ENCODE peak calls at places on chromosomes 1 and 21, in ten cellular contexts. M is psoas muscle, O is HFF-Myc, L is astrocyte of the spinal cord, U is endodermal cell, B is esophagus muscularis mucosa, I is LNCaP clone FGC, G is cardiac muscle cell, J is GM12865, H is H7. N is an unnamed sample.

GRCh38 chr21:41947596-41948403 is 6.0 kb downstream of the C2CD2 start:
- DNase-seq in M (no peak), O (no peak), L (peak), U (no peak), B (no peak), I (no peak), G (no peak), J (no peak), H (no peak), N (no peak)

GRCh38 chr21:46111193-46111571 is 13.3 kb downstream of the COL6A2 start:
- DNase-seq in M (peak), O (no peak), L (no peak), U (peak), B (no peak), I (no peak), G (no peak), J (no peak), H (no peak), N (no peak)

GRCh38 chr1:58869638-58870297 is 85.9 kb upstream of the JUN start:
- DNase-seq in M (no peak), O (no peak), L (no peak), U (no peak), B (no peak), I (no peak), G (no peak), J (no peak), H (no peak), N (no peak)

GRCh38 chr1:71979947-71980346 is 302.4 kb downstream of the NEGR1 start:
- DNase-seq in M (no peak), O (no peak), L (no peak), U (no peak), B (no peak), I (no peak), G (no peak), J (no peak), H (no peak), N (no peak)

GRCh38 chr1:94634977-94635416 is 93.4 kb upstream of the F3 start:
- DNase-seq in M (no peak), O (no peak), L (no peak), U (no peak), B (no peak), I (no peak), G (no peak), J (no peak), H (no peak), N (no peak)

GRCh38 chr1:207920481-207921050 is 9.6 kb upstream of the CD34 start:
- DNase-seq in M (no peak), O (peak), L (no peak), U (no peak), B (peak), I (no peak), G (no peak), J (no peak), H (no peak), N (no peak)

GRCh38 chr21:46368533-46369285 is 44.8 kb downstream of the PCNT start:
- DNase-seq in M (no peak), O (no peak), L (no peak), U (no peak), B (no peak), I (no peak), G (no peak), J (peak), H (no peak), N (no peak)

GRCh38 chr1:83017701-83018100 is 981.2 kb downstream of the TTLL7 start:
- DNase-seq in M (no peak), O (no peak), L (no peak), U (no peak), B (no peak), I (no peak), G (peak), J (no peak), H (no peak), N (no peak)

GRCh38 chr1:214002472-214002871 is 14.7 kb downstream of the PROX1 start:
- DNase-seq in M (no peak), O (peak), L (peak), U (no peak), B (peak), I (no peak), G (no peak), J (no peak), H (no peak), N (no peak)

GRCh38 chr1:19414490-19414889 is 70.8 kb downstream of the CAPZB start:
- DNase-seq in M (no peak), O (no peak), L (peak), U (no peak), B (no peak), I (no peak), G (no peak), J (no peak), H (no peak), N (no peak)

GRCh38 chr1:43177691-43178090 is 5.6 kb downstream of the CFAP57 start:
- DNase-seq in M (no peak), O (no peak), L (no peak), U (no peak), B (no peak), I (no peak), G (no peak), J (no peak), H (no peak), N (no peak)

GRCh38 chr1:197917813-197918646 is 858 bp downstream of the LHX9 start:
- DNase-seq in M (no peak), O (no peak), L (no peak), U (peak), B (no peak), I (no peak), G (no peak), J (no peak), H (peak), N (no peak)

GRCh38 chr1:151616505-151616849 is 4.6 kb downstream of the SNX27 start:
- DNase-seq in M (no peak), O (no peak), L (no peak), U (no peak), B (no peak), I (no peak), G (no peak), J (no peak), H (no peak), N (no peak)

GRCh38 chr1:113286156-113286555 is 104.2 kb upstream of the MAGI3 start:
- DNase-seq in M (no peak), O (no peak), L (no peak), U (no peak), B (no peak), I (no peak), G (no peak), J (no peak), H (no peak), N (no peak)

GRCh38 chr1:38225745-38226144 is 179.2 kb upstream of the POU3F1 start:
- DNase-seq in M (no peak), O (no peak), L (no peak), U (no peak), B (no peak), I (no peak), G (no peak), J (no peak), H (no peak), N (no peak)

GRCh38 chr1:15371610-15372539 is 37.8 kb upstream of the EFHD2 start:
- DNase-seq in M (no peak), O (no peak), L (no peak), U (peak), B (no peak), I (no peak), G (no peak), J (no peak), H (no peak), N (no peak)

GRCh38 chr21:39020751-39021474 is 162.3 kb downstream of the PSMG1 start:
- DNase-seq in M (no peak), O (no peak), L (no peak), U (peak), B (no peak), I (no peak), G (no peak), J (no peak), H (no peak), N (peak)

GRCh38 chr1:186974774-186975181 is 146.0 kb downstream of the PLA2G4A start:
- DNase-seq in M (no peak), O (peak), L (peak), U (no peak), B (no peak), I (no peak), G (no peak), J (no peak), H (no peak), N (no peak)

GRCh38 chr1:18294437-18295176 is 186.1 kb upstream of the KLHDC7A start:
- DNase-seq in M (no peak), O (no peak), L (no peak), U (peak), B (no peak), I (no peak), G (no peak), J (no peak), H (peak), N (no peak)

GRCh38 chr1:243311809-243312208 is 56.0 kb downstream of the SDCCAG8 start:
- DNase-seq in M (no peak), O (no peak), L (no peak), U (no peak), B (no peak), I (no peak), G (no peak), J (no peak), H (no peak), N (no peak)

GRCh38 chr1:109989656-109990653 is 5.4 kb downstream of the AHCYL1 start:
- DNase-seq in M (no peak), O (no peak), L (no peak), U (no peak), B (no peak), I (no peak), G (no peak), J (no peak), H (no peak), N (no peak)

GRCh38 chr21:44932366-44933181 is 7.3 kb upstream of the SLX9 start:
- DNase-seq in M (peak), O (no peak), L (no peak), U (peak), B (no peak), I (no peak), G (peak), J (peak), H (peak), N (no peak)

GRCh38 chr1:81800741-81801031 is at the start of gene ADGRL2:
- DNase-seq in M (no peak), O (no peak), L (no peak), U (peak), B (no peak), I (no peak), G (no peak), J (no peak), H (peak), N (no peak)

GRCh38 chr1:44660176-44660575 is 14.1 kb downstream of the TMEM53 start:
- DNase-seq in M (peak), O (no peak), L (peak), U (no peak), B (no peak), I (peak), G (no peak), J (no peak), H (peak), N (peak)

GRCh38 chr1:68384321-68384813 is 65.4 kb downstream of the RPE65 start:
- DNase-seq in M (no peak), O (peak), L (peak), U (no peak), B (no peak), I (no peak), G (no peak), J (no peak), H (no peak), N (peak)

GRCh38 chr21:43694437-43695079 is 24.4 kb upstream of the PDXK start:
- DNase-seq in M (no peak), O (no peak), L (no peak), U (no peak), B (no peak), I (no peak), G (no peak), J (no peak), H (no peak), N (no peak)

GRCh38 chr1:2300851-2301606 is 72.9 kb downstream of the SKI start:
- DNase-seq in M (peak), O (no peak), L (no peak), U (no peak), B (peak), I (no peak), G (no peak), J (peak), H (no peak), N (no peak)

GRCh38 chr1:164417016-164417704 is 141.8 kb upstream of the PBX1 start:
- DNase-seq in M (no peak), O (no peak), L (no peak), U (no peak), B (no peak), I (no peak), G (peak), J (no peak), H (no peak), N (no peak)

GRCh38 chr1:240027059-240027462 is 64.6 kb upstream of the FMN2 start:
- DNase-seq in M (no peak), O (no peak), L (peak), U (peak), B (no peak), I (no peak), G (peak), J (peak), H (peak), N (no peak)

DNA sequence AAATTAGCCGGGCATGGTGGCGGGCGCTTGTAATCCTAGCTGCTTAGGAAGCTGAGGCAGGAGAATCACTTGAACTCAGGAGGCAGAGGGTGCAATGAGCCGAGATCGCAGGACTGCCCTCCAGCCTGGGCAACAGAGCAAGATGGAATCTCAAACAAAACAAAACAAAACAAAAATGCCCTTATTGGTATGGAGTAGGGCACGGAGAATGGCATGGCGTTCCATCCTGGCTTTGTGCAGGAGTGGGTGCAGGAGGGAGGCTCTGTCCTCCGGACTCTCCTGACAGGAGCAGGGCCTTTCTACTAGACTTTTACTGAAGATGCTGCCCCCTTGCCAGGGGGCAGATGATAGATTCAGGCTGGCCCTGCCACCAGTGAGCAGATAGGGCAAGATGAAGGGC is 1.0 kb downstream of the TMEM61 start:
- DNase-seq in M (no peak), O (no peak), L (no peak), U (no peak), B (no peak), I (no peak), G (no peak), J (no peak), H (no peak), N (no peak)
- H3K4me3 ChIP-seq in M (no peak), O (no peak), L (no peak), U (no peak), B (no peak), I (no peak), G (no peak), J (no peak), H (no peak), N (no peak)

DNA sequence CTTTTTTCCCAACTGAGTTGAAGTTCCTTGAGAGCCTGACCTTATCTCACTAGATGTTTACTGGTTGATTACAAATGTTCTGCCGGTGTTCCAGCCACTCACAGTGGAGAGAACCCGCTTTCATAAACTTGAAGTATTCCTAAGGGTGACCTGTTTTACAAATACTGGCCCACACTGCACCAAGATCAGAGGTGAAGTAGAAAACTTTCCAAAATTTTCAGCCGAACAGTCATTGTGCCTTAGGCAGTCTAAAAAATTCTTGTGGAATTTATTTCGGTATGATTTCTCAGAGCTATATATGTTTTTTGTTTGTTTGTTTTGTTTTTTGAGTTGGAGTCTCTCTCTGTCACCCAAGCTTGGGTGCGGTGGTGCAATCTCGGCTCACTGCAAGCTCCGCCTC is 44.9 kb upstream of the GUCA2B start:
- DNase-seq in M (no peak), O (no peak), L (no peak), U (no peak), B (no peak), I (no peak), G (no peak), J (no peak), H (no peak), N (no peak)
- H3K4me3 ChIP-seq in M (no peak), O (no peak), L (no peak), U (no peak), B (no peak), I (no peak), G (no peak), J (no peak), H (no peak), N (no peak)

DNA sequence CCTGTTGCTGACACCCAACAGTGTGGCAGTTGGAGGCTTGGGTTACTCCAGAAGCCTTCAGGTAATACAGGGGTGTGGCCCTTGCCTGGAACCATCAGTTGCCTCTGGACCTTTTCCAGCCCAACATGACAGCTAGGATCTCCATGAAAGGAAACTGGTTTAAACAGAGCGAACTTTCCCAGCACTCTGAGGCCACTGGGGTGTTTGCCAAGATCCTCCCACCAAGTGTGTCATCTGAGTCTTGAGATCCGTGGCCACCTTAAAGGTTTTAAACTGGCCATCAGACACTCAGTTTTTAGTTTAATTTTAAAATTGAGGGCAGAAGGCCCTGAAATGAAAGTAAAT is 17.8 kb upstream of the FCGR2A start:
- DNase-seq in M (no peak), O (peak), L (peak), U (peak), B (no peak), I (peak), G (no peak), J (no peak), H (no peak), N (no peak)
- H3K4me3 ChIP-seq in M (peak), O (no peak), L (no peak), U (no peak), B (peak), I (no peak), G (no peak), J (no peak), H (no peak), N (no peak)

DNA sequence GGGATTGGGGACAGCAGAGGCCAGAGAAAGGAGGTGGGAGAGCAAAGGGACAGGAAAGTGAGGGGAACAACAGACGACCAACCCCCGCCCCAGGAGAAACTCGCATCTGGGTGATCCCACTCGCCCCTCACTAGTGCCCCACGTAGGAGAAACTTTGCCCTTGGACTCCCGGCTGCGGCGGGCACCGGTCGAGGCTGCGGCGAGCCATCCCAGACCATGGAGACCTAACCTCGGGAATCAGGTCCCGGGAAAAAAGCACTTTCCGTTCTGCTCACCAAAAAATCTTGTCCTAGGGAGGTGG is 2.6 kb downstream of the GFI1 start:
- DNase-seq in M (no peak), O (no peak), L (no peak), U (no peak), B (no peak), I (no peak), G (no peak), J (no peak), H (no peak), N (no peak)
- H3K4me3 ChIP-seq in M (peak), O (peak), L (no peak), U (peak), B (peak), I (peak), G (peak), J (peak), H (peak), N (peak)

GRCh38 chr1:3652538-3653285 is 396 bp downstream of the TP73 start:
- DNase-seq in M (no peak), O (no peak), L (no peak), U (peak), B (no peak), I (no peak), G (no peak), J (peak), H (peak), N (no peak)
- H3K4me3 ChIP-seq in M (peak), O (no peak), L (no peak), U (no peak), B (peak), I (peak), G (peak), J (peak), H (peak), N (no peak)

GRCh38 chr1:242212401-242212800 is 213.5 kb upstream of the MAP1LC3C start:
- DNase-seq in M (no peak), O (no peak), L (no peak), U (peak), B (no peak), I (no peak), G (no peak), J (no peak), H (peak), N (no peak)
- H3K4me3 ChIP-seq in M (no peak), O (no peak), L (no peak), U (peak), B (no peak), I (no peak), G (no peak), J (no peak), H (no peak), N (no peak)

DNA sequence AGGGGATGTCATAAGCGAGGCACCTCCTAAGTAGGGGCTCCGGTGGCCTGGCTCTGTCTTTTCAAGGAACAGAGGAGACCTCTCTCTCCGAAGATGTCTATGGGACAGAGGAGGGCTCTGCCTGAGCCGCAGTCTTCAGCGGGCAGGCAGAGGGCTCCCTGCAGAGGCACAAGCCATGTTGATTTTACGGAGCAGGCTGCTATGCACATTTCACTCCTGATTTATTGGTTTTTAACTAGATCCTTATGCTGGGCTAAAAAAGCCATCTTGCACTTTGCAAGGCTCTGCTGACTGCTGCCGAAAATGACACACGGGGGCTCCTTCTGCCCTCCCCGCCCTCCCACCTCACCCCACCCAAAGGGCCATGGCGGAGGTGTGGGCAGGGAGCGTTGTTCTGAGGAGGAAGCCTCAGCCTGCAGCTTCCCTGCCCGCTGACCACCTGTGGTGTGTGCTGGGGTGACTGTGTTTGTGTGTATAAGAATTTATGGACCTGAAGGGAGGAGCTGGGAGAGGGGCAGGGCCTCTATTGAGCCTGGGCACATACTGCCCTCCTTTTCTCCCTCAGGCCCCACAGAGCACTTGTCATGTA is 71.2 kb downstream of the FOXD2 start:
- DNase-seq in M (no peak), O (no peak), L (peak), U (peak), B (no peak), I (no peak), G (no peak), J (no peak), H (peak), N (no peak)
- H3K4me3 ChIP-seq in M (peak), O (no peak), L (no peak), U (peak), B (peak), I (no peak), G (peak), J (no peak), H (peak), N (no peak)

GRCh38 chr1:21783679-21784603 is 992 bp upstream of the USP48 start:
- DNase-seq in M (no peak), O (peak), L (peak), U (peak), B (no peak), I (peak), G (peak), J (no peak), H (peak), N (peak)
- H3K4me3 ChIP-seq in M (peak), O (peak), L (peak), U (peak), B (peak), I (peak), G (peak), J (peak), H (peak), N (peak)

DNA sequence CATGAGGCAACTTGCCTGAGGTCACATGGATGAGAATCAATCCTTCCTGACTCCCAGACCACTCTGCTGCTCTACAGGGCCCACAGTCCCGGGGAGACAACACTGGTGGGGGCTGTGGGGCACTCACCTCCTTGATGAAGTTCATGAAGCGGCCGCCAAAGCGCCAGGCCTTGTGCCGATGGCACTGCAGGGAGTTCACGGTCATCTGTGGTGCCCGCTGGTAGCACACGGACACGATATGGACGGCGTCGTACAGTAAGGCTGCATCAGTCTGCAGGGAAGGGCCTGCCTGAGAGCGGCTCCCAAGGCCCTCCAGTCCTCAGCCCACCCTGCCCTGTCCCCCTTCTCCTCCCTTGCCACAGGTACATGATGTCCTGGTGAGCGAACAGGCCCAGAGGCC is 175.3 kb downstream of the GRIK3 start:
- DNase-seq in M (peak), O (no peak), L (no peak), U (no peak), B (no peak), I (no peak), G (no peak), J (no peak), H (no peak), N (no peak)
- H3K4me3 ChIP-seq in M (no peak), O (no peak), L (no peak), U (no peak), B (no peak), I (no peak), G (no peak), J (no peak), H (no peak), N (no peak)